ENCODE peak calls at places on chromosomes 16 and 17, in nine cellular contexts. E is nephron progenitor cell, O is glutamatergic neuron, U is NB4, A is pancreas, Z is AG10803, Q is astrocyte of the spinal cord, L is progenitor cell of endocrine pancreas, J is brain microvascular endothelial cell. K is an unnamed sample.

GRCh38 chr16:89893642-89894548 is 20.5 kb downstream of the TCF25 start:
- DNase-seq in E (no peak), O (no peak), U (no peak), A (no peak), Z (no peak), Q (no peak), L (no peak), J (no peak), K (no peak)

GRCh38 chr16:5882087-5882661 is 784.6 kb upstream of the EEF2KMT start:
- DNase-seq in E (no peak), O (no peak), U (no peak), A (no peak), Z (no peak), Q (no peak), L (no peak), J (no peak), K (no peak)

GRCh38 chr16:74372953-74373846 is 2.9 kb upstream of the NPIPB15 start:
- DNase-seq in E (no peak), O (no peak), U (no peak), A (no peak), Z (no peak), Q (no peak), L (no peak), J (no peak), K (no peak)

GRCh38 chr16:7983671-7984070 is 606.6 kb downstream of the TMEM114 start:
- DNase-seq in E (peak; percentile 24), O (no peak), U (no peak), A (no peak), Z (no peak), Q (no peak), L (no peak), J (no peak), K (no peak)

GRCh38 chr17:75566456-75567233 is 21.0 kb upstream of the MYO15B start:
- DNase-seq in E (no peak), O (no peak), U (no peak), A (no peak), Z (no peak), Q (no peak), L (no peak), J (no peak), K (no peak)

GRCh38 chr17:76196675-76197074 is 43.6 kb downstream of the RNF157 start:
- DNase-seq in E (no peak), O (no peak), U (peak; percentile 24), A (no peak), Z (peak; percentile 71), Q (no peak), L (no peak), J (no peak), K (peak; percentile 17)

GRCh38 chr17:11535231-11535630 is 63.0 kb upstream of the DNAH9 start:
- DNase-seq in E (no peak), O (no peak), U (no peak), A (no peak), Z (no peak), Q (no peak), L (no peak), J (no peak), K (no peak)

GRCh38 chr17:46157443-46158107 is 35.7 kb downstream of the KANSL1 start:
- DNase-seq in E (no peak), O (no peak), U (no peak), A (no peak), Z (peak; percentile 78), Q (peak; percentile 76), L (no peak), J (peak; percentile 22), K (peak; percentile 86)

GRCh38 chr16:69469807-69470561 is 45.6 kb downstream of the CYB5B start:
- DNase-seq in E (no peak), O (no peak), U (peak; percentile 62), A (no peak), Z (no peak), Q (no peak), L (no peak), J (no peak), K (no peak)

GRCh38 chr16:23509763-23510153 is 536 bp downstream of the GGA2 start:
- DNase-seq in E (peak; percentile 22), O (no peak), U (peak; percentile 69), A (no peak), Z (peak; percentile 24), Q (peak; percentile 31), L (no peak), J (peak; percentile 11), K (peak; percentile 28)

GRCh38 chr17:75998327-75998795 is 2.3 kb upstream of the CDK3 start:
- DNase-seq in E (no peak), O (no peak), U (no peak), A (no peak), Z (no peak), Q (no peak), L (no peak), J (no peak), K (no peak)

GRCh38 chr16:8853150-8853549 is 15.7 kb downstream of the CARHSP1 start:
- DNase-seq in E (no peak), O (no peak), U (no peak), A (no peak), Z (no peak), Q (no peak), L (no peak), J (no peak), K (no peak)

GRCh38 chr17:39979865-39980401 is 674 bp upstream of the PSMD3 start:
- DNase-seq in E (peak; percentile 28), O (peak; percentile 29), U (peak; percentile 89), A (no peak), Z (no peak), Q (no peak), L (peak; percentile 13), J (peak; percentile 23), K (no peak)

GRCh38 chr16:19898924-19899604 is 14.4 kb upstream of the GPRC5B start:
- DNase-seq in E (peak; percentile 67), O (peak; percentile 64), U (peak; percentile 61), A (peak; percentile 32), Z (peak; percentile 60), Q (peak; percentile 47), L (peak; percentile 29), J (peak; percentile 63), K (peak; percentile 65)

GRCh38 chr17:82400830-82401229 is 17.3 kb upstream of the HEXD start:
- DNase-seq in E (no peak), O (no peak), U (peak; percentile 93), A (peak; percentile 6), Z (peak; percentile 55), Q (no peak), L (no peak), J (no peak), K (no peak)

GRCh38 chr16:57187508-57187854 is 1.4 kb downstream of the RSPRY1 start:
- DNase-seq in E (no peak), O (no peak), U (no peak), A (no peak), Z (no peak), Q (peak; percentile 37), L (no peak), J (no peak), K (no peak)

GRCh38 chr16:27859020-27859419 is 204.5 kb downstream of the GSG1L start:
- DNase-seq in E (no peak), O (no peak), U (peak; percentile 18), A (no peak), Z (no peak), Q (no peak), L (no peak), J (no peak), K (no peak)

GRCh38 chr16:50742521-50743150 is 750 bp downstream of the CYLD start:
- DNase-seq in E (peak; percentile 23), O (peak; percentile 48), U (peak; percentile 51), A (no peak), Z (peak; percentile 60), Q (no peak), L (peak; percentile 29), J (no peak), K (peak; percentile 29)

GRCh38 chr17:81102869-81103268 is 62.4 kb upstream of the PVALEF start:
- DNase-seq in E (no peak), O (no peak), U (no peak), A (no peak), Z (no peak), Q (no peak), L (no peak), J (no peak), K (no peak)

GRCh38 chr17:81101614-81102306 is 63.5 kb upstream of the PVALEF start:
- DNase-seq in E (peak; percentile 95), O (peak; percentile 94), U (peak; percentile 85), A (peak; percentile 91), Z (peak; percentile 69), Q (peak; percentile 72), L (peak; percentile 91), J (peak; percentile 64), K (peak; percentile 71)

GRCh38 chr17:81100668-81101067 is 64.6 kb upstream of the PVALEF start:
- DNase-seq in E (no peak), O (no peak), U (no peak), A (no peak), Z (no peak), Q (no peak), L (no peak), J (no peak), K (no peak)

GRCh38 chr17:81103379-81103778 is 61.9 kb upstream of the PVALEF start:
- DNase-seq in E (no peak), O (no peak), U (no peak), A (no peak), Z (no peak), Q (no peak), L (no peak), J (no peak), K (no peak)

DNA sequence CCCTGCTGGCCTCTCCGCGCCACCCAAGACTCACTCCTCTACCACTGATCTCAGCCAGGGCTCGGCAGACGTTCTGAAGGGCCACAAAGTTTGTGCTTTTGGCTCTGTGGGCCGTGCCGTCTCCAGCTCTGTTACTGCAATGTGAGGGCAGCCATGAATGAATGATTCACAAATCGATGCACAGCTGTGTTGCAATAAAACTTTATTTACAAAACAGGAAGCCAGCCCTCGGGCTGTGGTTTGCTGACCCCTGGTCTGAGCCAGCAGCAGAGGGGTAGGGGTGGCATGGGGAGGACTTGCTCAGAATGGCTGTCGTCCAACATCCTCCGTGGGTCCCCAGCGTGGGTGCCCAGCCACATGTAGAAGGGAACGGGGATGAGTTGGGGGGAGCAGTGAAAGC is 63.0 kb upstream of the PVALEF start:
- DNase-seq in E (no peak), O (no peak), U (peak; percentile 55), A (no peak), Z (no peak), Q (no peak), L (no peak), J (no peak), K (no peak)
- TF ChIP-seq CTCF in E (no peak), O (no peak), U (no peak), A (no peak), Z (no peak), Q (no peak), L (no peak), J (no peak), K (no peak)

GRCh38 chr17:6045621-6046357 is 24.4 kb upstream of the WSCD1 start:
- DNase-seq in E (no peak), O (no peak), U (no peak), A (no peak), Z (no peak), Q (no peak), L (no peak), J (no peak), K (no peak)
- TF ChIP-seq CTCF in E (no peak), O (no peak), U (no peak), A (no peak), Z (no peak), Q (peak; percentile 25), L (no peak), J (no peak), K (no peak)

GRCh38 chr16:85557083-85557975 is 55.8 kb upstream of the GSE1 start:
- DNase-seq in E (no peak), O (no peak), U (peak; percentile 51), A (peak; percentile 66), Z (no peak), Q (no peak), L (no peak), J (no peak), K (peak; percentile 37)
- TF ChIP-seq CTCF in E (no peak), O (no peak), U (no peak), A (no peak), Z (peak; percentile 31), Q (no peak), L (no peak), J (peak; percentile 3), K (no peak)

GRCh38 chr17:28370035-28370743 is at the start of gene VTN:
- DNase-seq in E (peak; percentile 61), O (peak; percentile 33), U (peak; percentile 45), A (peak; percentile 73), Z (no peak), Q (no peak), L (peak; percentile 54), J (no peak), K (peak; percentile 76)
- TF ChIP-seq CTCF in E (no peak), O (no peak), U (peak; percentile 5), A (no peak), Z (no peak), Q (no peak), L (no peak), J (peak; percentile 1), K (peak; percentile 3)